ENCODE peak calls at places on chromosomes 3 and 15, in seven cellular contexts. M is SK-N-SH, Z is HepG2, W is K562, N is HCT116, R is GM12878, P is H1. I is an unnamed sample.

GRCh38 chr3:25021816-25022215 is 406.2 kb upstream of the RARB start:
- DNase-seq in N (no peak), Z (peak), W (no peak), M (no peak), P (no peak), R (no peak), I (peak)

GRCh38 chr3:183268361-183268760 is 15.3 kb downstream of the B3GNT5 start:
- DNase-seq in R (no peak), N (no peak), M (no peak), W (no peak), P (no peak), Z (no peak), I (no peak)

GRCh38 chr15:82709421-82710207 is at the start of gene AP3B2:
- DNase-seq in N (no peak), Z (peak), W (peak), M (peak), R (no peak), P (peak), I (peak)

GRCh38 chr15:91258436-91258779 is 158.4 kb downstream of the SV2B start:
- DNase-seq in M (no peak), W (no peak), P (no peak), N (no peak), Z (no peak), R (no peak), I (peak)

GRCh38 chr3:4983739-4984510 is 4.7 kb downstream of the BHLHE40 start:
- DNase-seq in P (no peak), N (peak), R (peak), M (no peak), Z (no peak), W (peak), I (no peak)

GRCh38 chr3:5305681-5305983 is 118.1 kb downstream of the EDEM1 start:
- DNase-seq in N (no peak), R (no peak), M (no peak), P (no peak), Z (no peak), W (no peak), I (no peak)

GRCh38 chr3:632571-633170 is 436.1 kb downstream of the CHL1 start:
- DNase-seq in M (peak), P (peak), W (peak), R (no peak), Z (peak), N (peak), I (peak)

GRCh38 chr15:66701422-66702034 is 508 bp upstream of the SMAD6 start:
- DNase-seq in N (peak), P (no peak), R (no peak), W (no peak), Z (peak), M (peak), I (peak)

GRCh38 chr15:41125950-41126642 is 10.0 kb upstream of the INO80 start:
- DNase-seq in M (no peak), Z (peak), N (peak), W (no peak), R (no peak), P (no peak), I (no peak)

GRCh38 chr15:77650285-77650684 is 17.6 kb upstream of the LINGO1 start:
- DNase-seq in R (no peak), Z (peak), N (peak), P (no peak), M (peak), W (peak), I (no peak)

GRCh38 chr3:49124991-49125670 is 4.5 kb upstream of the USP19 start:
- DNase-seq in W (no peak), M (no peak), P (no peak), R (no peak), N (no peak), Z (no peak), I (no peak)

GRCh38 chr15:69869881-69870465 is 227.7 kb downstream of the TLE3 start:
- DNase-seq in N (no peak), R (no peak), Z (no peak), M (no peak), P (no peak), W (no peak), I (no peak)

GRCh38 chr3:19250959-19251610 is 102.8 kb downstream of the KCNH8 start:
- DNase-seq in P (no peak), N (no peak), W (no peak), R (no peak), M (no peak), Z (peak), I (no peak)

GRCh38 chr3:195186041-195186709 is 84.8 kb downstream of the XXYLT1 start:
- DNase-seq in W (no peak), M (no peak), N (no peak), Z (no peak), R (no peak), P (no peak), I (no peak)

GRCh38 chr15:74960995-74961588 is 4.5 kb upstream of the RPP25 start:
- DNase-seq in R (no peak), N (no peak), Z (no peak), P (no peak), M (no peak), W (no peak), I (no peak)

GRCh38 chr15:65077981-65078352 is 1.4 kb downstream of the KBTBD13 start:
- DNase-seq in M (peak), P (peak), W (no peak), Z (no peak), R (no peak), N (peak), I (no peak)

GRCh38 chr3:59886790-59887189 is 837.0 kb upstream of the CFAP20DC start:
- DNase-seq in M (no peak), Z (no peak), N (no peak), W (no peak), P (no peak), R (no peak), I (no peak)

GRCh38 chr3:158842946-158843345 is 41.1 kb downstream of the MFSD1 start:
- DNase-seq in M (no peak), P (no peak), R (no peak), N (no peak), W (no peak), Z (no peak), I (no peak)

GRCh38 chr3:129563332-129563731 is 20.4 kb downstream of the H1-8 start:
- DNase-seq in R (no peak), W (no peak), M (no peak), P (no peak), N (no peak), Z (no peak), I (no peak)

GRCh38 chr3:129563850-129564535 is 21.0 kb downstream of the H1-8 start:
- DNase-seq in R (no peak), N (no peak), Z (no peak), W (no peak), P (no peak), M (no peak), I (no peak)

GRCh38 chr3:129565902-129566301 is 22.9 kb downstream of the H1-8 start:
- DNase-seq in Z (no peak), P (no peak), N (no peak), W (no peak), M (no peak), R (no peak), I (no peak)

GRCh38 chr3:129567176-129567705 is 24.3 kb downstream of the H1-8 start:
- DNase-seq in R (no peak), W (no peak), P (no peak), M (peak), Z (no peak), N (no peak), I (peak)

DNA sequence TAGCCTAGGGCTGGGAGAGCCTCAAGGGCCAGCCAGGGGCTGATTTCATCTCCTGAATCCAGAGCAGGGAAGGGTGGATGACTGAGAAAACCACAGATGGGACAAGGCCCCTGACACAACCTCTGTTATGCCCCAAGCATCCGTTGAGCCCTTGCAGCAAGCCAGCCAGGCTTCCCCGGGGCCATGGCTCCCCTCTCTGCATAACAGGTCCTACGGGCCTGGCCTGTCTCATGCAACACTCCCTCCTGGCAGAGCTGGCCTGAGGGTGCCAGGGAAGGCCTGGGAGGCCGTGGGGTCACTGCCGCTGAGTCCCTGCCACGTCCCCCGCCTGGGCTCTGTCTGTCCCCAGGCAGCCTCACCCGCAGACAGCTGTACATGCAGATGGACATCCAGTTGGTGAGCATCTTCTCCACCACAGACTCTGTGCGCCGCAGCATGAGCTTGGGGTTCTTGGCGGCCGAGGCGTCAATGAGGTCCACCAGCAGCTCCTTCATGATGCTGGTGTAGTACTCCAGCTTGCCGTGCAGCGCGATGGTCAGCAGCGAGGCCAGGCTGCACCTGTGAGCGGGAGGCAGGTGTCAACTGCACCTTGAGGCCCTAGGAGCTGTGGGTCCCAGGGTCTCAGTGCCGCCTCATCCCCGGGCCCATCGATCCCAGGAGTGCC is 22.1 kb downstream of the H1-8 start:
- DNase-seq in N (no peak), Z (no peak), P (no peak), W (no peak), R (no peak), M (peak), I (peak)
- TF ChIP-seq JUND in N (no peak), Z (no peak), P (no peak), W (no peak), R (no peak), M (no peak), I (no peak)

GRCh38 chr3:143847787-143848631 is at the start of gene SLC9A9:
- DNase-seq in Z (no peak), M (no peak), W (no peak), N (no peak), R (peak), P (no peak), I (peak)
- TF ChIP-seq JUND in Z (no peak), M (no peak), W (no peak), N (no peak), R (no peak), P (no peak), I (no peak)

DNA sequence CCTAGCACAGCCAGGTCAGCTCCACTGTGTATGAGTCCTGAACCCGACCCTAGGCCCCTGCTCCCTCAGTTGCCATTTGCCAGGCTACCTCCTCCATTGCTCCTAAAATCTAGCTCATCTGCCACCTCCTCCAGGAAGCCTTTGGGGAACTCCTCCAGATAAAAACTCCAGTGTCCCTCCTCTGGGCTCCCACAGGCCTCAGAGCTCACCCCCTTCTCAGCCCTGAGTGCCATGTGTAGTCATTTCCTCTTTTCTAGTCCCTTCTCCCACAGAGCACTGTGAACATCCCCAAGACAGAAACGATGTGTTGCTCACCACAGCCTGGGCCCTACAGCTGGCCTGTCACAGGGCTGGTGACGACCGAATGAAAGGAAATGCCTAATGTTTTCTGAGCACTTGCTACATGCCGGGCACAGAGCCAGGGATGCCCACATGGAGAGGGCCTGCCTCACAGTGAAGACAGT is 61.0 kb downstream of the IQSEC1 start:
- DNase-seq in M (no peak), P (no peak), Z (no peak), R (peak), W (no peak), N (no peak), I (no peak)
- TF ChIP-seq JUND in M (no peak), P (no peak), Z (no peak), R (no peak), W (no peak), N (no peak), I (no peak)

DNA sequence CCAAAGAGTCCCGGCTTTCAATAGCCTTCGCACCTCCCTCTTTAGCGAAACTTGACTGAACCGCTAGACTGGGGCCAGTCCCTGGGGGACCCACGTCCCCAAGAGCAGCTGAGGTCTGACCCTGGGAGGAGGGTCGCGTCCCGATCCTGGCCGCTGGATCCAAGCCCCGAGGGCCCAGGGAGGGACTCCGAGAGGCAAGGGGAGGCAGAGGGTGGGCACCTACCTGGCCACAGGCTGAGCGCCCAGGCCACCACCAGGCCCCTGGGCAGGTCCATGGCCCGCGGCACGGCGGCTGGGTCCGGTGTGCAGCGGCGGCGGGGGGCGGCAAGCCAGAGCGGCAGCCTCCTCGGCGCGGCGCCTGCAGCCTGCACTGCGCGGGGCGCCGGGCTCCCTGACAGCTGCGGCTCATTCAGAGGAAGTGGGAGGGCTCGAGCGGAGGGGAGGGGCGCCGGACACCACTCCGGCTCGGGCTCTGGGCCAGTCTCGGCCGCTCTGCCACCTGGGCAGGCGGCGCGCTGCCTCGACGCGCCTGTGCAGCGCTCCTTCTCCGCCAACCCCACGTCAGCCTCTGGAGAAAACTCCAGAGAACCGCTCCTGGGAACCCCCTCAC is at the start of gene ITGA11:
- DNase-seq in N (no peak), R (no peak), W (peak), P (no peak), M (peak), Z (no peak), I (peak)
- TF ChIP-seq JUND in N (no peak), R (no peak), W (no peak), P (no peak), M (no peak), Z (no peak), I (no peak)

DNA sequence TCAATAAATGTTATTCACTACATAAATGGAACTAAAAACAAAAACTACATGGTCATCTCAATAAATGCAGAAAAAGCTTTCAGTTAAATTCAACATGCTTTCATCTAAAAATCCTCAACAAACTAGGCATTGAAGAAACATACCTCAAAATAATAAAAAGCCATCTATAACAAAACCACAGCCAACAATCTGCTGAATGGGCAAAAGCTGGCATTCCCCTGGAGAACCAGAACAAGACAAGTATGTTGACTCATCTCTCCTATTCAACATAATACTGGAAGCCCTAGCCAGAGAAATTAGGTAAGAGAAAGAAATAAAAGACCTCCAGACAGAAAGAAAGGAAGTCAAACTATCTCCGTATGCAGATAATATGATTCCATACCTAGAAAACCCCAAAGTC is 759.9 kb downstream of the EPHA3 start:
- DNase-seq in Z (no peak), N (no peak), P (no peak), M (no peak), R (no peak), W (no peak), I (no peak)
- TF ChIP-seq JUND in Z (no peak), N (no peak), P (no peak), M (no peak), R (no peak), W (no peak), I (no peak)

I was measured in T47D.